ENCODE peak calls at places on chromosomes 6 and 20, in seven cellular contexts. I is C1 segment of cervical spinal cord, P is NCI-H774, R is GM12892, J is WTC11, K is amygdala, D is tibial artery. V is an unnamed sample.

GRCh38 chr6:125251516-125252229 is 50.1 kb downstream of the HDDC2 start:
- DNase-seq in I (no peak), P (no peak), R (no peak), J (no peak), D (no peak), K (no peak), V (peak; percentile 59)

GRCh38 chr6:46367365-46367764 is 123.9 kb downstream of the RCAN2 start:
- DNase-seq in R (no peak), I (no peak), J (no peak), P (peak; percentile 13), D (no peak), K (no peak), V (no peak)

GRCh38 chr6:150766201-150766997 is 99.1 kb upstream of the MTHFD1L start:
- DNase-seq in J (no peak), D (no peak), K (no peak), P (no peak), I (no peak), R (no peak), V (no peak)

GRCh38 chr6:132235596-132236280 is 165.5 kb downstream of the MOXD1 start:
- DNase-seq in D (no peak), K (no peak), I (no peak), P (no peak), R (no peak), J (no peak), V (no peak)

GRCh38 chr6:157528931-157529653 is 148.1 kb downstream of the ZDHHC14 start:
- DNase-seq in J (no peak), P (no peak), I (no peak), K (no peak), D (peak; percentile 85), R (no peak), V (no peak)

GRCh38 chr20:41649489-41649888 is 31.3 kb upstream of the CHD6 start:
- DNase-seq in K (no peak), J (no peak), R (no peak), P (peak; percentile 24), D (no peak), I (no peak), V (no peak)

GRCh38 chr20:57108742-57109141 is 157.7 kb downstream of the BMP7 start:
- DNase-seq in K (no peak), J (no peak), D (no peak), I (no peak), R (no peak), P (no peak), V (peak; percentile 66)

GRCh38 chr6:11459002-11459658 is 78.4 kb upstream of the TMEM170B start:
- DNase-seq in J (no peak), P (no peak), R (no peak), I (no peak), K (no peak), D (no peak), V (no peak)

GRCh38 chr6:71351190-71351589 is 62.6 kb downstream of the OGFRL1 start:
- DNase-seq in R (no peak), J (no peak), I (no peak), K (no peak), D (no peak), P (no peak), V (no peak)

GRCh38 chr6:15712813-15713212 is 50.0 kb upstream of the DTNBP1 start:
- DNase-seq in J (no peak), D (no peak), I (no peak), P (no peak), K (no peak), R (no peak), V (no peak)

GRCh38 chr6:11218827-11219826 is 13.3 kb downstream of the NEDD9 start:
- DNase-seq in R (no peak), P (no peak), J (no peak), I (peak; percentile 25), K (no peak), D (peak; percentile 74), V (no peak)

GRCh38 chr6:43129434-43130194 is 41.5 kb upstream of the SRF start:
- DNase-seq in J (peak; percentile 58), K (no peak), D (no peak), I (no peak), P (no peak), R (no peak), V (peak; percentile 81)

GRCh38 chr6:170051229-170052172 is 239.4 kb downstream of the DLL1 start:
- DNase-seq in P (no peak), K (no peak), I (no peak), J (no peak), R (no peak), D (peak; percentile 55), V (no peak)

GRCh38 chr6:87757792-87758191 is 55.8 kb upstream of the AKIRIN2 start:
- DNase-seq in P (no peak), D (no peak), R (no peak), J (no peak), I (no peak), K (no peak), V (no peak)

GRCh38 chr6:13190391-13190790 is 137.9 kb downstream of the TBC1D7 start:
- DNase-seq in J (no peak), R (no peak), D (no peak), K (no peak), I (no peak), P (no peak), V (no peak)

GRCh38 chr20:62727584-62728027 is 19.0 kb downstream of the NTSR1 start:
- DNase-seq in J (no peak), D (peak; percentile 33), P (no peak), K (no peak), I (no peak), R (no peak), V (no peak)

GRCh38 chr6:37636112-37636511 is 61.6 kb downstream of the MDGA1 start:
- DNase-seq in R (no peak), P (no peak), K (no peak), I (no peak), J (no peak), D (no peak), V (no peak)

GRCh38 chr6:40932366-40932765 is 106.7 kb downstream of the UNC5CL start:
- DNase-seq in K (no peak), D (no peak), R (no peak), P (no peak), I (no peak), J (no peak), V (peak; percentile 0)

GRCh38 chr6:35024601-35025054 is 116.5 kb downstream of the TCP11 start:
- DNase-seq in P (peak; percentile 60), D (no peak), I (peak; percentile 62), K (no peak), R (no peak), J (no peak), V (peak; percentile 69)

GRCh38 chr6:156587751-156588301 is 189.4 kb upstream of the ARID1B start:
- DNase-seq in P (no peak), J (no peak), R (no peak), D (no peak), I (no peak), K (no peak), V (no peak)

GRCh38 chr20:47704746-47705496 is 80.4 kb downstream of the SULF2 start:
- DNase-seq in R (no peak), I (no peak), P (no peak), J (no peak), K (no peak), D (no peak), V (no peak)

GRCh38 chr6:75206338-75207210 is 721 bp upstream of the COL12A1 start:
- DNase-seq in J (no peak), P (no peak), D (no peak), R (peak; percentile 2), K (no peak), I (no peak), V (peak; percentile 68)

GRCh38 chr6:62775427-62776022 is 435.7 kb upstream of the FKBP1C start:
- DNase-seq in J (no peak), D (no peak), P (peak; percentile 7), R (no peak), K (no peak), I (no peak), V (no peak)

GRCh38 chr6:31737315-31738047 is 1.2 kb upstream of the CLIC1 start:
- DNase-seq in I (no peak), D (no peak), K (no peak), J (no peak), P (peak; percentile 30), R (no peak), V (peak; percentile 60)

GRCh38 chr6:132369526-132369925 is 31.7 kb downstream of the MOXD1 start:
- DNase-seq in I (no peak), R (no peak), P (no peak), D (no peak), K (no peak), J (no peak), V (no peak)

GRCh38 chr6:166591961-166592520 is 5.6 kb upstream of the RAMACL start:
- DNase-seq in R (no peak), P (no peak), K (no peak), D (no peak), J (no peak), I (no peak), V (peak; percentile 25)

GRCh38 chr6:12602951-12603710 is 113.4 kb upstream of the PHACTR1 start:
- DNase-seq in J (no peak), I (no peak), D (peak; percentile 70), K (no peak), P (no peak), R (no peak), V (no peak)

GRCh38 chr6:22952076-22952475 is 382.7 kb downstream of the HDGFL1 start:
- DNase-seq in D (no peak), R (no peak), P (no peak), K (no peak), J (no peak), I (no peak), V (no peak)

GRCh38 chr6:161374971-161375873 is 101.4 kb upstream of the AGPAT4 start:
- DNase-seq in I (peak; percentile 68), P (no peak), J (peak; percentile 57), D (peak; percentile 84), R (no peak), K (peak; percentile 43), V (peak; percentile 85)

GRCh38 chr6:112330877-112331260 is 16.3 kb upstream of the RFPL4B start:
- DNase-seq in K (no peak), J (no peak), R (no peak), I (no peak), D (no peak), P (no peak), V (no peak)

GRCh38 chr6:121418346-121418745 is 17.1 kb upstream of the GJA1 start:
- DNase-seq in I (no peak), K (no peak), R (no peak), J (no peak), P (no peak), D (no peak), V (no peak)

GRCh38 chr6:23003671-23004598 is 434.6 kb downstream of the HDGFL1 start:
- DNase-seq in R (no peak), K (no peak), P (no peak), D (peak; percentile 68), I (no peak), J (no peak), V (no peak)

GRCh38 chr6:100176951-100177710 is 183.1 kb upstream of the MCHR2 start:
- DNase-seq in K (no peak), D (no peak), I (peak; percentile 3), R (no peak), P (no peak), J (no peak), V (no peak)

GRCh38 chr6:43683708-43684455 is 3.7 kb downstream of the MRPS18A start:
- DNase-seq in R (no peak), K (no peak), D (no peak), I (no peak), J (no peak), P (no peak), V (no peak)

GRCh38 chr6:113694278-113695077 is 162.7 kb upstream of the MARCKS start:
- DNase-seq in D (no peak), R (no peak), J (no peak), P (peak; percentile 97), K (no peak), I (no peak), V (no peak)

GRCh38 chr6:28900577-28901266 is 23.1 kb downstream of the TRIM27 start:
- DNase-seq in K (no peak), P (no peak), R (no peak), D (no peak), I (no peak), J (no peak), V (no peak)

GRCh38 chr6:27617700-27618689 is 145.1 kb upstream of the ZNF184 start:
- DNase-seq in I (no peak), K (no peak), R (no peak), P (no peak), D (no peak), J (peak; percentile 60), V (peak; percentile 81)

GRCh38 chr6:28977351-28978136 is 27.6 kb downstream of the ZNF311 start:
- DNase-seq in I (no peak), P (no peak), R (no peak), J (peak; percentile 47), K (no peak), D (no peak), V (peak; percentile 79)

V was measured in endodermal cell.